ENCODE peak calls at places on chromosomes 2 and 18, in ten cellular contexts. L is A549, C is esophagus squamous epithelium, U is body of pancreas, O is spleen, M is lower leg skin, I is GM12892, T is uterus, D is H54, K is HCT116. E is an unnamed sample.

GRCh38 chr2:24191156-24191555 is 16.3 kb downstream of the FAM228A start:
- DNase-seq in O (no peak), U (no peak), K (no peak), L (no peak), I (no peak), T (no peak), M (no peak), D (no peak), C (no peak), E (no peak)

GRCh38 chr2:40257812-40258457 is 194.0 kb downstream of the SLC8A1 start:
- DNase-seq in M (no peak), I (no peak), K (no peak), D (no peak), U (no peak), O (no peak), L (no peak), T (no peak), C (no peak), E (no peak)

GRCh38 chr2:148338544-148338943 is 306.0 kb upstream of the EPC2 start:
- DNase-seq in L (no peak), T (no peak), M (no peak), U (no peak), C (no peak), O (no peak), K (no peak), D (peak; percentile 19), I (no peak), E (no peak)

GRCh38 chr18:37660658-37661057 is 95.1 kb upstream of the CELF4 start:
- DNase-seq in K (no peak), L (no peak), M (no peak), U (no peak), I (no peak), O (no peak), C (no peak), T (no peak), D (no peak), E (no peak)

GRCh38 chr2:64018715-64019082 is 529 bp downstream of the VPS54 start:
- DNase-seq in M (peak; percentile 45), U (no peak), K (no peak), O (no peak), T (peak; percentile 48), L (no peak), I (no peak), D (peak; percentile 31), C (no peak), E (peak; percentile 62)

GRCh38 chr2:24115057-24115456 is 8.1 kb downstream of the PFN4 start:
- DNase-seq in L (peak; percentile 35), T (no peak), U (no peak), K (no peak), C (no peak), M (no peak), D (no peak), O (no peak), I (no peak), E (no peak)

GRCh38 chr2:186641807-186642321 is 52.0 kb upstream of the FAM171B start:
- DNase-seq in M (no peak), C (no peak), I (no peak), K (peak; percentile 50), O (no peak), T (peak; percentile 28), U (peak; percentile 50), D (peak; percentile 21), L (peak; percentile 79), E (peak; percentile 23)

GRCh38 chr2:212408524-212408923 is 130.1 kb downstream of the ERBB4 start:
- DNase-seq in C (no peak), O (no peak), L (no peak), T (no peak), I (no peak), D (no peak), U (no peak), M (no peak), K (no peak), E (no peak)

GRCh38 chr2:36706451-36706850 is 9.9 kb downstream of the VIT start:
- DNase-seq in D (no peak), O (no peak), I (no peak), L (no peak), K (no peak), T (no peak), U (no peak), M (no peak), C (no peak), E (no peak)

GRCh38 chr18:34661464-34662087 is 48.5 kb upstream of the DTNA start:
- DNase-seq in I (peak; percentile 16), K (peak; percentile 33), O (no peak), D (no peak), U (no peak), L (peak; percentile 29), M (no peak), T (no peak), C (no peak), E (no peak)

GRCh38 chr2:11712866-11713265 is 33.6 kb upstream of the LPIN1 start:
- DNase-seq in M (no peak), D (no peak), K (no peak), C (no peak), O (no peak), U (no peak), I (no peak), T (no peak), L (no peak), E (no peak)

GRCh38 chr2:128169497-128169896 is 78.5 kb downstream of the UGGT1 start:
- DNase-seq in I (no peak), D (no peak), K (no peak), T (no peak), C (no peak), O (no peak), L (no peak), M (no peak), U (no peak), E (no peak)

GRCh38 chr2:46922606-46923005 is 7.0 kb upstream of the MCFD2 start:
- DNase-seq in T (no peak), C (no peak), K (no peak), L (no peak), O (no peak), M (no peak), U (no peak), I (no peak), D (no peak), E (no peak)

GRCh38 chr2:105761931-105762515 is 17.3 kb downstream of the NCK2 start:
- DNase-seq in K (no peak), M (no peak), L (no peak), D (no peak), C (no peak), U (no peak), I (no peak), T (no peak), O (no peak), E (no peak)

DNA sequence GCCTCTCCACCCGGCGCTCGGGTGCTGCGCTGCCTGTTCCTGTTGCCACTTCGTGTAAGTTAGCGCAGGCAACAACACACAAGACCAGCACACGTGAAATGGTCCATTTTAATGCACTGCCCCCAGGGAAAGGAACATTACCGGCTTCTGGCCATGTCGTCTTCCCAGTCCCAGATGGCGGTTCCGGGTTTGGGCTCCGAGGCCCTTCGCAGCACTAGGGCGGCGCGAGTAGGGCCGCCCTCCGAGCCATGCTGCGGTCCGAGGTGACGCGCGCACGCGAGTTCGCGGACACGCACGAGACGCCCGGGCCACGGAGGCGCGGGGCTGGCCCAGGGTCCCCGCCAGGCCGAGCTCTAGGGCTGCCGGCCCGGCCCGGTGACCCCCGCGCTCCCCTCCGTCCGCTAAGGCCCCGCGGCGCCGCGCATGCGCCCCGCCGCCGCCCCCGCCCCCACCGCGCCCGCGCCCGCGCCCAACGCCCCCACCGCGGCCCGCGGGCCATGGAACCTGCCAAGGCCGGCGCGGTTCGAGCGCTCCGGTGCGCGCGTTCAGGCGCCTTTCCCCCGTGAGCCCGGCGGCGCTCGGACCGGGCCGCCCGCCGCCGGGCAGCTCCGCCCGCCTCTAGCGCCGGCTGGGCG is 365 bp upstream of the ZNF236 start:
- DNase-seq in U (peak; percentile 68), I (peak; percentile 59), L (peak; percentile 44), K (no peak), C (no peak), O (peak; percentile 94), M (peak; percentile 54), T (peak; percentile 52), D (peak; percentile 19), E (peak; percentile 65)
- TF ChIP-seq POLR2A in U (peak; percentile 74), I (peak; percentile 79), L (peak; percentile 69), K (peak; percentile 37), C (no peak), O (no peak), M (no peak), T (peak; percentile 42), D (peak; percentile 30), E (peak; percentile 55)

DNA sequence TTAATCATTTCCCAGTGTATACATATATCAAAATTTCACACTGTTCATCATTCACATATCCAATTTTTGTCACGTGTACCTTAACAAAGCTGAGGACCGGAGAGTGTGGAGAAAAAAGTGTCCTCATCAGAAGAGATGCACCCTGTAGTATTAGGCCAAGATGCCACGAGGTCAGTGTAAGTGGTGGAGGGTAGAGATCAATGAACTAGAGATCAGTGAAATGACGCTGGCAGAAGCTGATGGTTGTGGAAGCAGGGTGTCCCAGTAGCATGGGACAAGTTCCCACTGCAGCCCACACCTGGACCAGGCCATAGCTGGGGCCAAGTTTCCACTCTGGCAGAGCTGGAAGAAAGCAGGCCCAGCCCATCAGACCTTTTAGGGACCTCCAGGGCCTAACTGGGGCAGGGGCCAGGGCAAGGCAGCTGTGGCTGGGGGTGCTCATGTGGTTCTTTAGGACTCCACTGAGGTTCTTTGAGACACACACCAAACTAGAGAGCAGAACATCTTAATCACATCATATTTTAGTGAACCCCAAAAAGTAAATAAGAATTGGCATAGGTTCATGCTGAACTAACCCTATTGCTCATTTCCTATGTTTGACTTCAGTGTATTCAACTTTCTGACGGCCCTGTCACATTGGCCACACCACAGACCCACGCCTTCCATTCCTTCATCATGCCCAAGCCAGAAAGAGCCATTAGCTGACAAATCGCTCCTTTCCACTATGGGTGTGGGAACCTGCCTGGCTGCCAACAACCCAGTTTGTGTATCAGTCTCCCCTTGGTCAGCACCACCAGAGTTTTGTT is 21.6 kb upstream of the GPR55 start:
- DNase-seq in U (no peak), I (no peak), O (no peak), D (no peak), T (no peak), C (no peak), L (no peak), M (no peak), K (no peak), E (no peak)
- TF ChIP-seq POLR2A in U (no peak), I (peak; percentile 39), O (no peak), D (no peak), T (no peak), C (no peak), L (no peak), M (no peak), K (no peak), E (no peak)

GRCh38 chr18:3653263-3653858 is 203.4 kb downstream of the TGIF1 start:
- DNase-seq in I (no peak), L (peak; percentile 54), O (no peak), U (no peak), T (no peak), D (no peak), M (no peak), C (no peak), K (no peak), E (no peak)
- TF ChIP-seq POLR2A in I (no peak), L (no peak), O (no peak), U (no peak), T (no peak), D (no peak), M (no peak), C (no peak), K (peak; percentile 66), E (no peak)

DNA sequence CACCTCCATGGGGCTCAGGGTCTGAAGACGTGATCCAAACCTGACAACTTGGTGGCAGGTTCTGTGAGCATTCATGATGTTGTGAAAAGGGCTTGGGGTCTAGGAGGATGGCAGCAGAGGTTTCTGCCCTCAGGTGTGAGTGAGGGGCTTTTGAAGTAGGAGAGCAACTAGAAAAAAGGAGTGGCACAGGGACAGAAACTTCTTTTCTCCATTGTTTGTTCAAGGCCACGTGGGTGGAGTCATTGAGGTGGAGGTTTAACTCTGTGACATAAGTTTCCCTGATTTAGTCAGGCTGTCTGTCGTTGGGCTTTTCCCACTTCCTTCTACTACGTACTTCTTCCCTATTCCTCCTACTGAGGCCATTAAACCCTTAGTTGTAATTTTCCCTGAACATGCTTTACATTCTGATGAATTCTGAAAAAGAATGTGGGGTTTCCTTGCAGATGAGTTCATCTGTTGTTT is 13.1 kb downstream of the CFLAR start:
- DNase-seq in K (no peak), D (no peak), M (no peak), L (peak; percentile 71), C (no peak), I (no peak), T (no peak), U (peak; percentile 43), O (no peak), E (no peak)
- TF ChIP-seq POLR2A in K (no peak), D (no peak), M (no peak), L (no peak), C (no peak), I (peak; percentile 60), T (no peak), U (peak; percentile 25), O (no peak), E (no peak)